ENCODE peak calls at places on chromosomes 4 and X, in ten cellular contexts. A is RWPE2; C is adrenal gland; J is DMS153; F is stimulated activated CD8-positive, alpha-beta memory T cell treated with anti-CD3 and anti-CD28 coated beads, Interleukin-15, amount 100 ng/mL, for 4 hours; V is NCI-H146; L is occipital lobe; B is activated naive CD8-positive, alpha-beta T cell treated with anti-CD3 and anti-CD28 coated beads, Interleukin-2, amount 50 U/mL, for 24 hours; Q is EL; H is endodermal cell. X is an unnamed sample.

GRCh38 chr4:1269209-1269608 is 20.3 kb upstream of the CTBP1 start:
- DNase-seq in A (no peak), C (no peak), J (no peak), F (no peak), V (no peak), L (no peak), B (no peak), Q (no peak), H (no peak), X (no peak)

GRCh38 chrX:80388206-80388605 is 32.0 kb upstream of the TENT5D start:
- DNase-seq in A (no peak), C (peak), J (no peak), F (no peak), V (no peak), L (no peak), B (no peak), Q (no peak), H (no peak), X (no peak)

GRCh38 chr4:158347596-158347995 is 137.3 kb downstream of the TMEM144 start:
- DNase-seq in A (no peak), C (no peak), J (no peak), F (no peak), V (no peak), L (no peak), B (no peak), Q (no peak), H (no peak), X (no peak)

GRCh38 chr4:150078041-150078995 is at the start of gene DCLK2:
- DNase-seq in A (peak), C (peak), J (peak), F (no peak), V (peak), L (peak), B (peak), Q (peak), H (peak), X (peak)

GRCh38 chr4:6402566-6403399 is 69.6 kb downstream of the PPP2R2C start:
- DNase-seq in A (no peak), C (no peak), J (no peak), F (no peak), V (no peak), L (no peak), B (no peak), Q (no peak), H (peak), X (no peak)

GRCh38 chr4:5203925-5204324 is 152.6 kb downstream of the STK32B start:
- DNase-seq in A (no peak), C (no peak), J (no peak), F (no peak), V (no peak), L (no peak), B (no peak), Q (no peak), H (no peak), X (no peak)

GRCh38 chr4:39855909-39856512 is 121.7 kb downstream of the PDS5A start:
- DNase-seq in A (no peak), C (no peak), J (no peak), F (no peak), V (no peak), L (no peak), B (no peak), Q (peak), H (no peak), X (no peak)

GRCh38 chr4:1969928-1970723 is 38.6 kb downstream of the NELFA start:
- DNase-seq in A (peak), C (no peak), J (no peak), F (no peak), V (no peak), L (no peak), B (no peak), Q (no peak), H (no peak), X (no peak)

GRCh38 chr4:112526061-112526460 is 10.1 kb upstream of the NEUROG2 start:
- DNase-seq in A (no peak), C (no peak), J (no peak), F (no peak), V (no peak), L (no peak), B (no peak), Q (peak), H (no peak), X (no peak)